ENCODE peak calls at places on chromosomes 12 and 14, in eight cellular contexts. One of them, this sample, is unnamed.

GRCh38 chr14:41609704-41610183 is 3.1 kb downstream of the LRFN5 start:
- DNase-seq in ureter: peak; percentile 70
- DNase-seq in DMS 273 treated with DMSO at 0.1 percent for 48 hours: peak; percentile 73
- DNase-seq in Panc1: no peak
- DNase-seq in stimulated activated CD8-positive, alpha-beta memory T cell treated with anti-CD3 and anti-CD28 coated beads, Interleukin-7, amount 100 ng/mL, for 4 hours: no peak
- DNase-seq in cardiac muscle cell: peak; percentile 70
- DNase-seq in AG04450: no peak
- DNase-seq in Daoy: peak; percentile 92
- DNase-seq in this sample: no peak

GRCh38 chr14:41783403-41783802 is 176.7 kb downstream of the LRFN5 start:
- DNase-seq in DMS 273 treated with DMSO at 0.1 percent for 48 hours: no peak
- DNase-seq in AG04450: no peak
- DNase-seq in stimulated activated CD8-positive, alpha-beta memory T cell treated with anti-CD3 and anti-CD28 coated beads, Interleukin-7, amount 100 ng/mL, for 4 hours: no peak
- DNase-seq in Panc1: no peak
- DNase-seq in ureter: no peak
- DNase-seq in Daoy: no peak
- DNase-seq in cardiac muscle cell: no peak
- DNase-seq in this sample: no peak

GRCh38 chr12:52759695-52760094 is 17.4 kb downstream of the KRT76 start:
- DNase-seq in AG04450: no peak
- DNase-seq in Daoy: no peak
- DNase-seq in Panc1: no peak
- DNase-seq in ureter: no peak
- DNase-seq in DMS 273 treated with DMSO at 0.1 percent for 48 hours: no peak
- DNase-seq in stimulated activated CD8-positive, alpha-beta memory T cell treated with anti-CD3 and anti-CD28 coated beads, Interleukin-7, amount 100 ng/mL, for 4 hours: no peak
- DNase-seq in cardiac muscle cell: no peak
- DNase-seq in this sample: no peak

GRCh38 chr12:50614167-50614762 is 109.5 kb downstream of the DIP2B start:
- DNase-seq in Panc1: no peak
- DNase-seq in stimulated activated CD8-positive, alpha-beta memory T cell treated with anti-CD3 and anti-CD28 coated beads, Interleukin-7, amount 100 ng/mL, for 4 hours: no peak
- DNase-seq in DMS 273 treated with DMSO at 0.1 percent for 48 hours: no peak
- DNase-seq in Daoy: peak; percentile 91
- DNase-seq in cardiac muscle cell: peak; percentile 81
- DNase-seq in AG04450: no peak
- DNase-seq in ureter: no peak
- DNase-seq in this sample: no peak

GRCh38 chr12:47190271-47190750 is 110.6 kb upstream of the AMIGO2 start:
- DNase-seq in Daoy: peak; percentile 80
- DNase-seq in AG04450: peak; percentile 26
- DNase-seq in ureter: no peak
- DNase-seq in Panc1: no peak
- DNase-seq in cardiac muscle cell: peak; percentile 30
- DNase-seq in stimulated activated CD8-positive, alpha-beta memory T cell treated with anti-CD3 and anti-CD28 coated beads, Interleukin-7, amount 100 ng/mL, for 4 hours: no peak
- DNase-seq in DMS 273 treated with DMSO at 0.1 percent for 48 hours: no peak
- DNase-seq in this sample: no peak

GRCh38 chr14:99481745-99482099 is 513 bp downstream of the CCNK start:
- DNase-seq in DMS 273 treated with DMSO at 0.1 percent for 48 hours: no peak
- DNase-seq in ureter: no peak
- DNase-seq in cardiac muscle cell: peak; percentile 35
- DNase-seq in Panc1: no peak
- DNase-seq in AG04450: no peak
- DNase-seq in Daoy: peak; percentile 39
- DNase-seq in stimulated activated CD8-positive, alpha-beta memory T cell treated with anti-CD3 and anti-CD28 coated beads, Interleukin-7, amount 100 ng/mL, for 4 hours: no peak
- DNase-seq in this sample: peak; percentile 8

GRCh38 chr12:79841878-79842265 is 93.0 kb downstream of the PPP1R12A start:
- DNase-seq in stimulated activated CD8-positive, alpha-beta memory T cell treated with anti-CD3 and anti-CD28 coated beads, Interleukin-7, amount 100 ng/mL, for 4 hours: no peak
- DNase-seq in DMS 273 treated with DMSO at 0.1 percent for 48 hours: no peak
- DNase-seq in cardiac muscle cell: no peak
- DNase-seq in Panc1: no peak
- DNase-seq in AG04450: no peak
- DNase-seq in ureter: no peak
- DNase-seq in Daoy: no peak
- DNase-seq in this sample: no peak

GRCh38 chr12:53320352-53321195 is 836 bp downstream of the AAAS start:
- DNase-seq in Panc1: no peak
- DNase-seq in stimulated activated CD8-positive, alpha-beta memory T cell treated with anti-CD3 and anti-CD28 coated beads, Interleukin-7, amount 100 ng/mL, for 4 hours: no peak
- DNase-seq in DMS 273 treated with DMSO at 0.1 percent for 48 hours: no peak
- DNase-seq in AG04450: no peak
- DNase-seq in Daoy: no peak
- DNase-seq in ureter: no peak
- DNase-seq in cardiac muscle cell: no peak
- DNase-seq in this sample: no peak

GRCh38 chr12:123251403-123252076 is 18.3 kb downstream of the MTRFR start:
- DNase-seq in Daoy: no peak
- DNase-seq in stimulated activated CD8-positive, alpha-beta memory T cell treated with anti-CD3 and anti-CD28 coated beads, Interleukin-7, amount 100 ng/mL, for 4 hours: no peak
- DNase-seq in AG04450: no peak
- DNase-seq in DMS 273 treated with DMSO at 0.1 percent for 48 hours: no peak
- DNase-seq in ureter: no peak
- DNase-seq in cardiac muscle cell: no peak
- DNase-seq in Panc1: no peak
- DNase-seq in this sample: no peak

GRCh38 chr12:42588308-42588836 is 1.2 kb downstream of the PRICKLE1 start:
- DNase-seq in stimulated activated CD8-positive, alpha-beta memory T cell treated with anti-CD3 and anti-CD28 coated beads, Interleukin-7, amount 100 ng/mL, for 4 hours: no peak
- DNase-seq in ureter: no peak
- DNase-seq in Panc1: no peak
- DNase-seq in cardiac muscle cell: peak; percentile 33
- DNase-seq in DMS 273 treated with DMSO at 0.1 percent for 48 hours: no peak
- DNase-seq in AG04450: no peak
- DNase-seq in Daoy: peak; percentile 27
- DNase-seq in this sample: no peak

GRCh38 chr12:54206807-54207206 is 18.0 kb upstream of the SMUG1 start:
- DNase-seq in DMS 273 treated with DMSO at 0.1 percent for 48 hours: peak; percentile 35
- DNase-seq in cardiac muscle cell: no peak
- DNase-seq in AG04450: no peak
- DNase-seq in ureter: no peak
- DNase-seq in Daoy: no peak
- DNase-seq in Panc1: no peak
- DNase-seq in stimulated activated CD8-positive, alpha-beta memory T cell treated with anti-CD3 and anti-CD28 coated beads, Interleukin-7, amount 100 ng/mL, for 4 hours: no peak
- DNase-seq in this sample: no peak

GRCh38 chr14:103074699-103075341 is 9.2 kb upstream of the LBHD2 start:
- DNase-seq in Panc1: no peak
- DNase-seq in stimulated activated CD8-positive, alpha-beta memory T cell treated with anti-CD3 and anti-CD28 coated beads, Interleukin-7, amount 100 ng/mL, for 4 hours: peak; percentile 23
- DNase-seq in ureter: no peak
- DNase-seq in AG04450: no peak
- DNase-seq in cardiac muscle cell: no peak
- DNase-seq in Daoy: peak; percentile 74
- DNase-seq in DMS 273 treated with DMSO at 0.1 percent for 48 hours: no peak
- DNase-seq in this sample: no peak

GRCh38 chr12:5706247-5706646 is 238.8 kb downstream of the ANO2 start:
- DNase-seq in AG04450: no peak
- DNase-seq in Daoy: no peak
- DNase-seq in cardiac muscle cell: no peak
- DNase-seq in stimulated activated CD8-positive, alpha-beta memory T cell treated with anti-CD3 and anti-CD28 coated beads, Interleukin-7, amount 100 ng/mL, for 4 hours: no peak
- DNase-seq in Panc1: no peak
- DNase-seq in DMS 273 treated with DMSO at 0.1 percent for 48 hours: no peak
- DNase-seq in ureter: no peak
- DNase-seq in this sample: no peak

GRCh38 chr14:100282083-100282350 is 24.2 kb downstream of the SLC25A29 start:
- DNase-seq in AG04450: no peak
- DNase-seq in cardiac muscle cell: no peak
- DNase-seq in DMS 273 treated with DMSO at 0.1 percent for 48 hours: no peak
- DNase-seq in stimulated activated CD8-positive, alpha-beta memory T cell treated with anti-CD3 and anti-CD28 coated beads, Interleukin-7, amount 100 ng/mL, for 4 hours: no peak
- DNase-seq in ureter: no peak
- DNase-seq in Panc1: no peak
- DNase-seq in Daoy: no peak
- DNase-seq in this sample: no peak

GRCh38 chr12:127231366-127231765 is 1035.6 kb upstream of the TMEM132C start:
- DNase-seq in DMS 273 treated with DMSO at 0.1 percent for 48 hours: no peak
- DNase-seq in stimulated activated CD8-positive, alpha-beta memory T cell treated with anti-CD3 and anti-CD28 coated beads, Interleukin-7, amount 100 ng/mL, for 4 hours: no peak
- DNase-seq in AG04450: no peak
- DNase-seq in Daoy: no peak
- DNase-seq in cardiac muscle cell: no peak
- DNase-seq in ureter: no peak
- DNase-seq in Panc1: no peak
- DNase-seq in this sample: no peak

GRCh38 chr12:121132601-121133481 is at the start of gene P2RX7:
- DNase-seq in AG04450: no peak
- DNase-seq in Panc1: no peak
- DNase-seq in stimulated activated CD8-positive, alpha-beta memory T cell treated with anti-CD3 and anti-CD28 coated beads, Interleukin-7, amount 100 ng/mL, for 4 hours: peak; percentile 27
- DNase-seq in cardiac muscle cell: peak; percentile 63
- DNase-seq in DMS 273 treated with DMSO at 0.1 percent for 48 hours: peak; percentile 69
- DNase-seq in ureter: peak; percentile 74
- DNase-seq in Daoy: peak; percentile 88
- DNase-seq in this sample: peak; percentile 7

GRCh38 chr12:111201036-111201435 is 167.9 kb downstream of the PHETA1 start:
- DNase-seq in cardiac muscle cell: no peak
- DNase-seq in DMS 273 treated with DMSO at 0.1 percent for 48 hours: no peak
- DNase-seq in ureter: no peak
- DNase-seq in AG04450: no peak
- DNase-seq in Daoy: peak; percentile 18
- DNase-seq in Panc1: no peak
- DNase-seq in stimulated activated CD8-positive, alpha-beta memory T cell treated with anti-CD3 and anti-CD28 coated beads, Interleukin-7, amount 100 ng/mL, for 4 hours: no peak
- DNase-seq in this sample: no peak

GRCh38 chr12:14417717-14418116 is 52.2 kb downstream of the ATF7IP start:
- DNase-seq in cardiac muscle cell: peak; percentile 93
- DNase-seq in AG04450: peak; percentile 76
- DNase-seq in ureter: no peak
- DNase-seq in Panc1: no peak
- DNase-seq in stimulated activated CD8-positive, alpha-beta memory T cell treated with anti-CD3 and anti-CD28 coated beads, Interleukin-7, amount 100 ng/mL, for 4 hours: peak; percentile 45
- DNase-seq in Daoy: peak; percentile 51
- DNase-seq in DMS 273 treated with DMSO at 0.1 percent for 48 hours: peak; percentile 25
- DNase-seq in this sample: peak; percentile 60

GRCh38 chr14:34554540-34555250 is 15.2 kb upstream of the EAPP start:
- DNase-seq in DMS 273 treated with DMSO at 0.1 percent for 48 hours: no peak
- DNase-seq in cardiac muscle cell: no peak
- DNase-seq in ureter: no peak
- DNase-seq in Panc1: peak; percentile 42
- DNase-seq in stimulated activated CD8-positive, alpha-beta memory T cell treated with anti-CD3 and anti-CD28 coated beads, Interleukin-7, amount 100 ng/mL, for 4 hours: no peak
- DNase-seq in AG04450: peak; percentile 15
- DNase-seq in Daoy: peak; percentile 85
- DNase-seq in this sample: no peak

GRCh38 chr12:75877588-75878381 is 153.8 kb downstream of the PHLDA1 start:
- DNase-seq in stimulated activated CD8-positive, alpha-beta memory T cell treated with anti-CD3 and anti-CD28 coated beads, Interleukin-7, amount 100 ng/mL, for 4 hours: no peak
- DNase-seq in ureter: no peak
- DNase-seq in DMS 273 treated with DMSO at 0.1 percent for 48 hours: peak; percentile 37
- DNase-seq in Daoy: peak; percentile 38
- DNase-seq in AG04450: no peak
- DNase-seq in cardiac muscle cell: peak; percentile 60
- DNase-seq in Panc1: no peak
- DNase-seq in this sample: no peak

GRCh38 chr12:39277416-39277815 is 165.5 kb downstream of the KIF21A start:
- DNase-seq in AG04450: no peak
- DNase-seq in DMS 273 treated with DMSO at 0.1 percent for 48 hours: no peak
- DNase-seq in stimulated activated CD8-positive, alpha-beta memory T cell treated with anti-CD3 and anti-CD28 coated beads, Interleukin-7, amount 100 ng/mL, for 4 hours: no peak
- DNase-seq in ureter: no peak
- DNase-seq in Daoy: no peak
- DNase-seq in Panc1: no peak
- DNase-seq in cardiac muscle cell: peak; percentile 6
- DNase-seq in this sample: no peak

GRCh38 chr12:55743131-55743921 is 404 bp downstream of the GDF11 start:
- DNase-seq in stimulated activated CD8-positive, alpha-beta memory T cell treated with anti-CD3 and anti-CD28 coated beads, Interleukin-7, amount 100 ng/mL, for 4 hours: peak; percentile 60
- DNase-seq in AG04450: no peak
- DNase-seq in DMS 273 treated with DMSO at 0.1 percent for 48 hours: no peak
- DNase-seq in ureter: no peak
- DNase-seq in Daoy: peak; percentile 81
- DNase-seq in Panc1: no peak
- DNase-seq in cardiac muscle cell: peak; percentile 76
- DNase-seq in this sample: peak; percentile 37

GRCh38 chr14:37591311-37591940 is 3.6 kb downstream of the FOXA1 start:
- DNase-seq in ureter: no peak
- DNase-seq in Panc1: no peak
- DNase-seq in AG04450: no peak
- DNase-seq in cardiac muscle cell: no peak
- DNase-seq in stimulated activated CD8-positive, alpha-beta memory T cell treated with anti-CD3 and anti-CD28 coated beads, Interleukin-7, amount 100 ng/mL, for 4 hours: no peak
- DNase-seq in Daoy: peak; percentile 83
- DNase-seq in DMS 273 treated with DMSO at 0.1 percent for 48 hours: no peak
- DNase-seq in this sample: no peak

GRCh38 chr12:114679452-114679875 is 4.5 kb downstream of the TBX3 start:
- DNase-seq in Daoy: no peak
- DNase-seq in AG04450: no peak
- DNase-seq in cardiac muscle cell: no peak
- DNase-seq in DMS 273 treated with DMSO at 0.1 percent for 48 hours: no peak
- DNase-seq in ureter: no peak
- DNase-seq in Panc1: no peak
- DNase-seq in stimulated activated CD8-positive, alpha-beta memory T cell treated with anti-CD3 and anti-CD28 coated beads, Interleukin-7, amount 100 ng/mL, for 4 hours: no peak
- DNase-seq in this sample: no peak

GRCh38 chr12:114700392-114701103 is 16.6 kb upstream of the TBX3 start:
- DNase-seq in AG04450: no peak
- DNase-seq in DMS 273 treated with DMSO at 0.1 percent for 48 hours: no peak
- DNase-seq in ureter: no peak
- DNase-seq in Daoy: no peak
- DNase-seq in cardiac muscle cell: peak; percentile 41
- DNase-seq in Panc1: no peak
- DNase-seq in stimulated activated CD8-positive, alpha-beta memory T cell treated with anti-CD3 and anti-CD28 coated beads, Interleukin-7, amount 100 ng/mL, for 4 hours: no peak
- DNase-seq in this sample: no peak

GRCh38 chr12:123752046-123752445 is 10.1 kb upstream of the DNAH10 start:
- DNase-seq in AG04450: no peak
- DNase-seq in Daoy: no peak
- DNase-seq in cardiac muscle cell: no peak
- DNase-seq in ureter: no peak
- DNase-seq in DMS 273 treated with DMSO at 0.1 percent for 48 hours: no peak
- DNase-seq in stimulated activated CD8-positive, alpha-beta memory T cell treated with anti-CD3 and anti-CD28 coated beads, Interleukin-7, amount 100 ng/mL, for 4 hours: no peak
- DNase-seq in Panc1: no peak
- DNase-seq in this sample: no peak

GRCh38 chr14:28767851-28768548 is 1.4 kb downstream of the FOXG1 start:
- DNase-seq in DMS 273 treated with DMSO at 0.1 percent for 48 hours: no peak
- DNase-seq in Daoy: peak; percentile 92
- DNase-seq in stimulated activated CD8-positive, alpha-beta memory T cell treated with anti-CD3 and anti-CD28 coated beads, Interleukin-7, amount 100 ng/mL, for 4 hours: no peak
- DNase-seq in Panc1: no peak
- DNase-seq in cardiac muscle cell: no peak
- DNase-seq in AG04450: no peak
- DNase-seq in ureter: no peak
- DNase-seq in this sample: no peak

GRCh38 chr12:83826112-83826511 is 1086.5 kb downstream of the SLC6A15 start:
- DNase-seq in DMS 273 treated with DMSO at 0.1 percent for 48 hours: no peak
- DNase-seq in Panc1: peak; percentile 15
- DNase-seq in cardiac muscle cell: peak; percentile 55
- DNase-seq in AG04450: no peak
- DNase-seq in stimulated activated CD8-positive, alpha-beta memory T cell treated with anti-CD3 and anti-CD28 coated beads, Interleukin-7, amount 100 ng/mL, for 4 hours: no peak
- DNase-seq in ureter: no peak
- DNase-seq in Daoy: no peak
- DNase-seq in this sample: no peak

GRCh38 chr14:104390941-104391901 is 188.3 kb upstream of the C14orf180 start:
- DNase-seq in stimulated activated CD8-positive, alpha-beta memory T cell treated with anti-CD3 and anti-CD28 coated beads, Interleukin-7, amount 100 ng/mL, for 4 hours: no peak
- DNase-seq in Panc1: no peak
- DNase-seq in Daoy: no peak
- DNase-seq in ureter: no peak
- DNase-seq in cardiac muscle cell: no peak
- DNase-seq in AG04450: no peak
- DNase-seq in DMS 273 treated with DMSO at 0.1 percent for 48 hours: peak; percentile 43
- DNase-seq in this sample: no peak

GRCh38 chr12:49189731-49190314 is 943 bp upstream of the TUBA1A start:
- DNase-seq in Panc1: no peak
- DNase-seq in stimulated activated CD8-positive, alpha-beta memory T cell treated with anti-CD3 and anti-CD28 coated beads, Interleukin-7, amount 100 ng/mL, for 4 hours: no peak
- DNase-seq in cardiac muscle cell: no peak
- DNase-seq in ureter: no peak
- DNase-seq in AG04450: no peak
- DNase-seq in DMS 273 treated with DMSO at 0.1 percent for 48 hours: no peak
- DNase-seq in Daoy: no peak
- DNase-seq in this sample: no peak

GRCh38 chr14:61388976-61389576 is 67.7 kb downstream of the PRKCH start:
- DNase-seq in Daoy: peak; percentile 58
- DNase-seq in cardiac muscle cell: no peak
- DNase-seq in Panc1: no peak
- DNase-seq in ureter: no peak
- DNase-seq in AG04450: no peak
- DNase-seq in DMS 273 treated with DMSO at 0.1 percent for 48 hours: no peak
- DNase-seq in stimulated activated CD8-positive, alpha-beta memory T cell treated with anti-CD3 and anti-CD28 coated beads, Interleukin-7, amount 100 ng/mL, for 4 hours: no peak
- DNase-seq in this sample: no peak

GRCh38 chr12:53078425-53079225 is 565 bp downstream of the SPRYD3 start:
- DNase-seq in DMS 273 treated with DMSO at 0.1 percent for 48 hours: no peak
- DNase-seq in Daoy: no peak
- DNase-seq in stimulated activated CD8-positive, alpha-beta memory T cell treated with anti-CD3 and anti-CD28 coated beads, Interleukin-7, amount 100 ng/mL, for 4 hours: peak; percentile 33
- DNase-seq in cardiac muscle cell: no peak
- DNase-seq in ureter: peak; percentile 57
- DNase-seq in Panc1: no peak
- DNase-seq in AG04450: no peak
- DNase-seq in this sample: peak; percentile 47

GRCh38 chr12:132492522-132492921 is 2.6 kb downstream of the FBRSL1 start:
- DNase-seq in AG04450: no peak
- DNase-seq in Daoy: no peak
- DNase-seq in Panc1: no peak
- DNase-seq in cardiac muscle cell: no peak
- DNase-seq in ureter: no peak
- DNase-seq in DMS 273 treated with DMSO at 0.1 percent for 48 hours: no peak
- DNase-seq in stimulated activated CD8-positive, alpha-beta memory T cell treated with anti-CD3 and anti-CD28 coated beads, Interleukin-7, amount 100 ng/mL, for 4 hours: no peak
- DNase-seq in this sample: no peak

GRCh38 chr12:49651855-49652254 is 28.5 kb downstream of the PRPF40B start:
- DNase-seq in Daoy: no peak
- DNase-seq in ureter: no peak
- DNase-seq in Panc1: no peak
- DNase-seq in cardiac muscle cell: no peak
- DNase-seq in AG04450: no peak
- DNase-seq in stimulated activated CD8-positive, alpha-beta memory T cell treated with anti-CD3 and anti-CD28 coated beads, Interleukin-7, amount 100 ng/mL, for 4 hours: no peak
- DNase-seq in DMS 273 treated with DMSO at 0.1 percent for 48 hours: no peak
- DNase-seq in this sample: no peak

This sample was measured in effector CD4-positive, alpha-beta T cell.